ENCODE peak calls at places on chromosomes 11 and 22, in seven cellular contexts. T is sigmoid colon, M is cardiac muscle cell, L is adipocyte, J is AG04450, A is hepatocyte, Z is prostate gland. B is an unnamed sample.

GRCh38 chr11:32838505-32839274 is 9.0 kb downstream of the PRRG4 start:
- DNase-seq in L (peak), J (no peak), Z (peak), T (no peak), M (no peak), A (peak), B (peak)

GRCh38 chr11:70537576-70538571 is 139.5 kb downstream of the CTTN start:
- DNase-seq in T (peak), Z (no peak), M (no peak), A (no peak), L (no peak), J (no peak), B (no peak)

GRCh38 chr11:35623708-35624168 is 5.5 kb downstream of the FJX1 start:
- DNase-seq in T (no peak), L (peak), J (peak), A (peak), Z (no peak), M (peak), B (no peak)

GRCh38 chr11:7548659-7549283 is 35.0 kb downstream of the PPFIBP2 start:
- DNase-seq in J (no peak), A (peak), M (peak), T (no peak), Z (no peak), L (no peak), B (no peak)

GRCh38 chr22:19203839-19204238 is 25.3 kb upstream of the SLC25A1 start:
- DNase-seq in M (no peak), Z (no peak), L (no peak), A (no peak), J (no peak), T (peak), B (no peak)

GRCh38 chr11:64368673-64369074 is 9.7 kb downstream of the RPS6KA4 start:
- DNase-seq in M (no peak), Z (no peak), T (no peak), A (no peak), J (no peak), L (no peak), B (no peak)

GRCh38 chr11:1310772-1311468 is 1.5 kb upstream of the TOLLIP start:
- DNase-seq in J (no peak), A (no peak), L (no peak), Z (no peak), T (no peak), M (no peak), B (no peak)

GRCh38 chr11:103051986-103052385 is 40.0 kb downstream of the DCUN1D5 start:
- DNase-seq in M (no peak), L (peak), Z (no peak), J (peak), A (no peak), T (no peak), B (peak)

GRCh38 chr11:61021661-61022212 is 50.3 kb downstream of the CD6 start:
- DNase-seq in T (peak), J (no peak), Z (peak), L (no peak), A (peak), M (no peak), B (no peak)

GRCh38 chr11:32435947-32436750 is 810 bp upstream of the WT1 start:
- DNase-seq in M (no peak), T (no peak), L (no peak), Z (no peak), J (no peak), A (no peak), B (peak)

GRCh38 chr11:66888282-66888681 is 31.4 kb downstream of the LRFN4 start:
- DNase-seq in J (no peak), Z (no peak), L (no peak), T (no peak), A (no peak), M (no peak), B (no peak)

GRCh38 chr11:35814720-35815305 is 129.0 kb upstream of the LDLRAD3 start:
- DNase-seq in L (no peak), M (no peak), J (no peak), T (no peak), Z (no peak), A (no peak), B (no peak)

GRCh38 chr22:39724857-39725256 is 154.3 kb downstream of the CACNA1I start:
- DNase-seq in M (no peak), J (no peak), A (no peak), Z (no peak), T (no peak), L (no peak), B (no peak)

GRCh38 chr11:36213050-36213840 is 76.0 kb downstream of the COMMD9 start:
- DNase-seq in J (no peak), M (no peak), A (no peak), Z (no peak), L (no peak), T (no peak), B (peak)

DNA sequence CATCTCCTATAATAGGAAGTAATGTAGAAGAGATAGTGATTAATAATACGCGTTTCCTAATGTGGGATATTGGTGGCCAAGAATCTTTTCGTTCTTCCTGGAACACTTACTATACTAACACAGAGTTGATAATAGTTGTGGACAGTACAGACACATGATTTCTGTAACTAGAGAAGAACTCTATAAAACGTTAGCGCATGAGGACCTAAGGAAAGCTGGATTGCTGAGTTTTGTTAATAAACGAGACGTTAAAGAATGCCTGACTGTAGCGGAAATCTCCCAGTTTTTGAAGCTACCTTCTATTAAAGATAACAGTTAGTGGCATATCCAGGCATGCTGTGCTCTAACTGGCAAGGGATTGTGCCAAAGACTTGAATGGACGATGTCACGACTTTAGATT is 83.3 kb downstream of the GGT1 start:
- DNase-seq in L (no peak), M (no peak), A (no peak), T (no peak), Z (no peak), J (no peak), B (no peak)
- H3K4me3 ChIP-seq in L (peak), M (no peak), A (no peak), T (peak), Z (no peak), J (no peak), B (peak)

DNA sequence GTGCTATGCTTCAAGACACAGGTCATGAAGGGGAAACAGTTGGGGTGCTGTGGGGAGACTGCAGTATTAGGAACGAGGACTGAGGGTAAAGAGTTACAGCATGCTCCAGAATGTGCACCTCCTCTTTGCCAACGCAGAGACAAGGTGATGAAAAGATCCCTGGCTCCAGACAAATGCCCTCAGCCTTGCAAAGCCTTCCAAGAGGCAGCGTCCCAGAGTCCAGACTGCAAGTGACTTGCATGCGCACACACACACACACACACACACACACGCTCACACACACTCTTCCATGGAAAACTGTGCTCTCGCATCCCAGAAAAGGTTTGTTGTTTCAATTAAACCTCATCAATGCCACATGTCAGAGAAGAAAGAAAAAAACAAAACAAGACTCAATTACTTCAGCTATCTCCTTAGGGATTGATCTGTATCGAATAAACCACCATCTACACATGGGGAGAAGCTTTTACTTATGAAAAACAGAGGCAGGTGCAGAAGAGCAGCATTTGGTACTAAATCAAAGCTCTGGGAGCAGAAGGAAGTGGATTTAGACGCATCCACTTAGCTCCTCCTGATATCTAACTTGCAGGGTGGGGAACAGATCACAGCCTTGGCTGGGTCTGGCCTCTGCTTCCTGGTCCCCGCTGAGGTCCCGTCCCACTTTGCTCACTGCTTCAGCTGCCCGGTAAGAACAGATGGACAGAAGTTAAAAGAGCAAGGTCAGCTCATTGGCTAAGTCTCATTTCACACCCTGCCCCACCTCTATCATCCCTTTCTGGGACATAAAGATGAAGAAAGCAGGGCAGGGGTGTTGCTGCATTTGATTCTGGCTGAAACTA is 249.7 kb upstream of the BLID start:
- DNase-seq in M (peak), L (peak), Z (no peak), J (no peak), A (no peak), T (no peak), B (no peak)
- H3K4me3 ChIP-seq in M (peak), L (peak), Z (no peak), J (peak), A (no peak), T (peak), B (no peak)

DNA sequence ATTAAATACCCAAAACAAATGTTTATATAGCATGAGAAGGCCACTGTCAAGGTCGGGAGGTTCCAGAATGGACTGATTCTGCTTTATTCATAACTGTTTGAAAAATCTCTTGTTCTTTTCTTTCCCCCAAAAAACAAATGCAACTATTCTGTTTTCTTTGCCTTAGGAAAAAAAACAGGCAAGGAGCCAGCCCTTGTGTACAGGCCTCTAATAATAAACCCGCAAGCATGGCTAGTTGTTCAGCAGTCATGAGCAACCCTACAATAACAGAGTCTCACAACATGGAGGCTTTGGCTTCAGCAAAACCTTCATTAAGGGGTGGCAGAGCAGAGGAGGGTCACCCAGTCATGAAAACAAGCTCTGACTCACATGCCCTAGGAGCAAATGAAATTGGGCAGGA is 191.7 kb downstream of the KIRREL3 start:
- DNase-seq in L (no peak), Z (no peak), M (no peak), T (no peak), J (no peak), A (no peak), B (no peak)
- H3K4me3 ChIP-seq in L (no peak), Z (no peak), M (no peak), T (no peak), J (no peak), A (no peak), B (no peak)

DNA sequence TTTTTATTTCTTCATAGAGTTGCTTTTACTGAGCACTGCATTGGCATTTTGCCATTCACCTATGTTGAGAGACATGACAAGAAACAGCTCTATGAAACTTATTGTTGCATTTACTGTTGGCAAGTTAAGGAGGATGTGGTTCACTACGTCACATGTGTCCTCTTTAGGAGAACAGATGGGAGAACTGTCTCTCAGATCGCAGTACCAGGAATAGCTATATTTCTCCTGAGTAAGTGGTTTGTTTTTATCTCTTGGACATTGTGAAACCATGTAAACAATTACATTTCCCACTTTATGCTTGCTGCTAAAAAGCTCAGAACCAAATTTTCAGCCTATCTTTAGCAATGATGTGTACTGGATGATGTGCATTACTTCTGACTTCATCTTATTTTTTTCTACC is 34.8 kb upstream of the PSMA1 start:
- DNase-seq in A (peak), J (no peak), M (no peak), T (no peak), Z (peak), L (no peak), B (no peak)
- H3K4me3 ChIP-seq in A (no peak), J (no peak), M (no peak), T (no peak), Z (no peak), L (no peak), B (no peak)

DNA sequence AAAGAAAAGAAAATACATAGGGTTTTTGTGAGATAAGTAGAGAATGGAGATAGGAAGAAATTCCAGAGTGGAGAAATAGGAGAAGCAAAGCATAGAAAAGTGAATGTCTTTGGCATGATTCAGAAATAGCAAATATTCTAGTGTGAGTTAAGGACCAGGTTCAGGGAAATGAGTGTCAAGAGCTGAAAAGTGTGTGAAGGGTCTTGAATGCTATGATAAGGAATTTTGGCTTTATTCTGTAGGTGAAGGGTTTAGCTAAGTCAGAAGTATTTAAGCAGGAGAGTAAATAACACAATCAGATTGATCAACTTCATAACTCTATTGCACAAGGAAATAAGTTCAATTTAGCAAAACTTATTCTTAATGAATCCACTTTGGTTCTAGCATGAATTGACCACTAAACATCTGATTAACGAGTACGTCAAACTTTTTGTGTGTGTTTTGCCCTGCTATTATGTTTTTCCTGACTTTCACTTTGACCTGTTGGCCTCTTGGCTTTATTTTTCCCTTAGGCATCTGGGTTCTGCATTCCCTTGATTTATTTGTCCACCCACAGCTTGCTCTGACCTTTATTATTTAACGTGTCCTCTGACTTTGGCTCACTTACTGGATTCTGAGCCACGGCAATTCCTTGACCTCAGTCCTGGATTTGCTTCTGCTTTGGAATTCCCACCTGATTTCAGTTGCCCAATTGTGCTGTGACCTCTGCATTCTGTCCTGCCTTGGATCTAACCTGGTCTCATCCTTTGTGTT is 11.9 kb upstream of the TMEM218 start:
- DNase-seq in A (no peak), M (no peak), L (no peak), T (no peak), Z (no peak), J (no peak), B (no peak)
- H3K4me3 ChIP-seq in A (no peak), M (no peak), L (peak), T (no peak), Z (no peak), J (no peak), B (no peak)

DNA sequence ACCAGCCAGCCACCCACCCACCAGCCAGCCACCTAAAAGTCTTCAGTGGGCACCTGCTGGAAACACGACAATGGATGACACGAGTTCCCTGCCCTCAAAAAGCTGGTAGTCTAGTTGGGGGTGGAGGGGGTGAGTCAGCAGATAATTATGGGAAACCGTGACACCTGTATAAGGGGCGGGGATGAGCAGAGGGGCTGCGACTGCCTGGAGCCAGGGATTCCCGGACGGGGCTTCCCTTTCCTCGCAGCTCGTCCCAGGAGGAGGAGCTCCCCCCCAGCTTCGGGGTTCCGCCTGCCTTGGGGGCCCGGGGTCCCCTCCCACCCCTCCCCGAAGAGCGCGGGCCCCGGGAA is 2.3 kb upstream of the RTN4RL2 start:
- DNase-seq in A (no peak), M (no peak), L (no peak), J (no peak), Z (no peak), T (no peak), B (no peak)
- H3K4me3 ChIP-seq in A (peak), M (peak), L (no peak), J (no peak), Z (no peak), T (peak), B (peak)

B was measured in A673.